ENCODE peak calls at places on chromosomes 5 and 9, in four cellular contexts. One of them, this sample, is unnamed.

GRCh38 chr5:112154940-112155686 is 264.0 kb downstream of the EPB41L4A start:
- DNase-seq in stimulated activated CD4-positive, alpha-beta T cell treated with anti-CD3 and anti-CD28 coated beads, Interleukin-1b, Interleukin-23, amount 100 ng/mL, for 48 hours: no peak
- DNase-seq in thyroid gland: no peak
- DNase-seq in bronchial epithelial cell: peak
- DNase-seq in this sample: no peak

GRCh38 chr9:93226819-93227218 is 42.9 kb downstream of the WNK2 start:
- DNase-seq in stimulated activated CD4-positive, alpha-beta T cell treated with anti-CD3 and anti-CD28 coated beads, Interleukin-1b, Interleukin-23, amount 100 ng/mL, for 48 hours: no peak
- DNase-seq in bronchial epithelial cell: no peak
- DNase-seq in thyroid gland: no peak
- DNase-seq in this sample: no peak

GRCh38 chr5:62155988-62156387 is 150.0 kb upstream of the KIF2A start:
- DNase-seq in stimulated activated CD4-positive, alpha-beta T cell treated with anti-CD3 and anti-CD28 coated beads, Interleukin-1b, Interleukin-23, amount 100 ng/mL, for 48 hours: no peak
- DNase-seq in bronchial epithelial cell: no peak
- DNase-seq in thyroid gland: no peak
- DNase-seq in this sample: no peak

GRCh38 chr5:72191404-72191803 is 84.1 kb downstream of the MAP1B start:
- DNase-seq in bronchial epithelial cell: no peak
- DNase-seq in stimulated activated CD4-positive, alpha-beta T cell treated with anti-CD3 and anti-CD28 coated beads, Interleukin-1b, Interleukin-23, amount 100 ng/mL, for 48 hours: no peak
- DNase-seq in thyroid gland: no peak
- DNase-seq in this sample: no peak

GRCh38 chr5:134708301-134708700 is 30.0 kb upstream of the CAMLG start:
- DNase-seq in bronchial epithelial cell: no peak
- DNase-seq in thyroid gland: no peak
- DNase-seq in stimulated activated CD4-positive, alpha-beta T cell treated with anti-CD3 and anti-CD28 coated beads, Interleukin-1b, Interleukin-23, amount 100 ng/mL, for 48 hours: no peak
- DNase-seq in this sample: no peak

GRCh38 chr5:1311443-1312055 is 16.7 kb upstream of the TERT start:
- DNase-seq in stimulated activated CD4-positive, alpha-beta T cell treated with anti-CD3 and anti-CD28 coated beads, Interleukin-1b, Interleukin-23, amount 100 ng/mL, for 48 hours: no peak
- DNase-seq in thyroid gland: no peak
- DNase-seq in bronchial epithelial cell: no peak
- DNase-seq in this sample: no peak

GRCh38 chr9:841371-842209 is at the start of gene DMRT1:
- DNase-seq in thyroid gland: peak
- DNase-seq in stimulated activated CD4-positive, alpha-beta T cell treated with anti-CD3 and anti-CD28 coated beads, Interleukin-1b, Interleukin-23, amount 100 ng/mL, for 48 hours: no peak
- DNase-seq in bronchial epithelial cell: no peak
- DNase-seq in this sample: peak

GRCh38 chr9:122806661-122807060 is 6.7 kb downstream of the OR1K1 start:
- DNase-seq in stimulated activated CD4-positive, alpha-beta T cell treated with anti-CD3 and anti-CD28 coated beads, Interleukin-1b, Interleukin-23, amount 100 ng/mL, for 48 hours: peak
- DNase-seq in thyroid gland: no peak
- DNase-seq in bronchial epithelial cell: no peak
- DNase-seq in this sample: no peak

GRCh38 chr5:90153031-90153430 is 256.5 kb downstream of the CETN3 start:
- DNase-seq in bronchial epithelial cell: peak
- DNase-seq in stimulated activated CD4-positive, alpha-beta T cell treated with anti-CD3 and anti-CD28 coated beads, Interleukin-1b, Interleukin-23, amount 100 ng/mL, for 48 hours: no peak
- DNase-seq in thyroid gland: no peak
- DNase-seq in this sample: no peak

GRCh38 chr9:136666364-136667216 is 3.9 kb downstream of the EGFL7 start:
- DNase-seq in stimulated activated CD4-positive, alpha-beta T cell treated with anti-CD3 and anti-CD28 coated beads, Interleukin-1b, Interleukin-23, amount 100 ng/mL, for 48 hours: no peak
- DNase-seq in bronchial epithelial cell: no peak
- DNase-seq in thyroid gland: no peak
- DNase-seq in this sample: no peak

GRCh38 chr5:52884453-52884852 is 96.7 kb downstream of the ITGA1 start:
- DNase-seq in thyroid gland: no peak
- DNase-seq in bronchial epithelial cell: no peak
- DNase-seq in stimulated activated CD4-positive, alpha-beta T cell treated with anti-CD3 and anti-CD28 coated beads, Interleukin-1b, Interleukin-23, amount 100 ng/mL, for 48 hours: no peak
- DNase-seq in this sample: no peak